ENCODE peak calls at places on chromosomes 1 and 21, in seven cellular contexts. One of them, this sample, is unnamed. For H3K4me1, the result is how much of the 10 kb centered on the place peaks cover.

GRCh38 chr1:116879478-116880133 is 30.1 kb upstream of the PTGFRN start:
- DNase-seq in suprapubic skin: no peak
- DNase-seq in psoas muscle: no peak
- DNase-seq in cardiac muscle cell: no peak
- DNase-seq in left ventricle myocardium inferior: no peak
- DNase-seq in tibial nerve: no peak
- DNase-seq in SK-N-SH: peak
- DNase-seq in this sample: no peak

GRCh38 chr21:24844672-24845071 is 762.6 kb downstream of the MRPL39 start:
- DNase-seq in psoas muscle: no peak
- DNase-seq in left ventricle myocardium inferior: no peak
- DNase-seq in tibial nerve: no peak
- DNase-seq in SK-N-SH: peak
- DNase-seq in cardiac muscle cell: no peak
- DNase-seq in suprapubic skin: no peak
- DNase-seq in this sample: no peak

GRCh38 chr1:6260433-6260934 is 414 bp downstream of the GPR153 start:
- DNase-seq in left ventricle myocardium inferior: peak
- DNase-seq in tibial nerve: no peak
- DNase-seq in SK-N-SH: peak
- DNase-seq in psoas muscle: peak
- DNase-seq in suprapubic skin: no peak
- DNase-seq in cardiac muscle cell: peak
- DNase-seq in this sample: no peak

GRCh38 chr21:18529253-18529652 is 125.7 kb upstream of the TMPRSS15 start:
- DNase-seq in suprapubic skin: no peak
- DNase-seq in left ventricle myocardium inferior: no peak
- DNase-seq in psoas muscle: no peak
- DNase-seq in tibial nerve: no peak
- DNase-seq in cardiac muscle cell: no peak
- DNase-seq in SK-N-SH: no peak
- DNase-seq in this sample: no peak

GRCh38 chr1:198937231-198938031 is 298.6 kb downstream of the PTPRC start:
- DNase-seq in tibial nerve: peak
- DNase-seq in left ventricle myocardium inferior: no peak
- DNase-seq in SK-N-SH: peak
- DNase-seq in cardiac muscle cell: peak
- DNase-seq in psoas muscle: no peak
- DNase-seq in suprapubic skin: no peak
- DNase-seq in this sample: peak

GRCh38 chr1:209611771-209612570 is 28.5 kb downstream of the CAMK1G start:
- DNase-seq in psoas muscle: peak
- DNase-seq in tibial nerve: no peak
- DNase-seq in left ventricle myocardium inferior: no peak
- DNase-seq in SK-N-SH: no peak
- DNase-seq in suprapubic skin: no peak
- DNase-seq in cardiac muscle cell: no peak
- DNase-seq in this sample: no peak

GRCh38 chr1:27058976-27059688 is 46.5 kb upstream of the TENT5B start:
- DNase-seq in cardiac muscle cell: no peak
- DNase-seq in left ventricle myocardium inferior: no peak
- DNase-seq in tibial nerve: no peak
- DNase-seq in suprapubic skin: no peak
- DNase-seq in psoas muscle: no peak
- DNase-seq in SK-N-SH: no peak
- DNase-seq in this sample: no peak

GRCh38 chr1:201072149-201072548 is 40.1 kb downstream of the CACNA1S start:
- DNase-seq in tibial nerve: no peak
- DNase-seq in cardiac muscle cell: no peak
- DNase-seq in suprapubic skin: no peak
- DNase-seq in psoas muscle: no peak
- DNase-seq in left ventricle myocardium inferior: no peak
- DNase-seq in SK-N-SH: no peak
- DNase-seq in this sample: no peak

GRCh38 chr1:20366766-20367602 is 76.3 kb downstream of the VWA5B1 start:
- DNase-seq in left ventricle myocardium inferior: peak
- DNase-seq in cardiac muscle cell: peak
- DNase-seq in SK-N-SH: peak
- DNase-seq in psoas muscle: peak
- DNase-seq in suprapubic skin: no peak
- DNase-seq in tibial nerve: no peak
- DNase-seq in this sample: peak

GRCh38 chr1:108551157-108551862 is 8.6 kb upstream of the EEIG2 start:
- DNase-seq in SK-N-SH: no peak
- DNase-seq in left ventricle myocardium inferior: no peak
- DNase-seq in psoas muscle: no peak
- DNase-seq in cardiac muscle cell: no peak
- DNase-seq in suprapubic skin: no peak
- DNase-seq in tibial nerve: no peak
- DNase-seq in this sample: no peak

GRCh38 chr1:76507376-76507775 is 359.9 kb upstream of the ST6GALNAC5 start:
- DNase-seq in left ventricle myocardium inferior: no peak
- DNase-seq in cardiac muscle cell: no peak
- DNase-seq in SK-N-SH: no peak
- DNase-seq in tibial nerve: no peak
- DNase-seq in psoas muscle: no peak
- DNase-seq in suprapubic skin: no peak
- DNase-seq in this sample: no peak

GRCh38 chr1:107195476-107195875 is 54.6 kb downstream of the NTNG1 start:
- DNase-seq in SK-N-SH: no peak
- DNase-seq in left ventricle myocardium inferior: no peak
- DNase-seq in suprapubic skin: no peak
- DNase-seq in psoas muscle: no peak
- DNase-seq in cardiac muscle cell: no peak
- DNase-seq in tibial nerve: no peak
- DNase-seq in this sample: no peak

GRCh38 chr21:15063081-15063820 is 1.5 kb downstream of the NRIP1 start:
- DNase-seq in SK-N-SH: no peak
- DNase-seq in cardiac muscle cell: peak
- DNase-seq in tibial nerve: no peak
- DNase-seq in left ventricle myocardium inferior: no peak
- DNase-seq in psoas muscle: peak
- DNase-seq in suprapubic skin: no peak
- DNase-seq in this sample: peak

GRCh38 chr21:37531402-37532042 is 164.9 kb downstream of the DYRK1A start:
- DNase-seq in left ventricle myocardium inferior: peak
- DNase-seq in psoas muscle: peak
- DNase-seq in cardiac muscle cell: no peak
- DNase-seq in tibial nerve: no peak
- DNase-seq in suprapubic skin: peak
- DNase-seq in SK-N-SH: no peak
- DNase-seq in this sample: peak

GRCh38 chr1:89503690-89504089 is 20.9 kb upstream of the LRRC8B start:
- DNase-seq in suprapubic skin: no peak
- DNase-seq in tibial nerve: no peak
- DNase-seq in psoas muscle: no peak
- DNase-seq in cardiac muscle cell: peak
- DNase-seq in left ventricle myocardium inferior: no peak
- DNase-seq in SK-N-SH: no peak
- DNase-seq in this sample: no peak

GRCh38 chr21:45482899-45483821 is 59.1 kb downstream of the SLC19A1 start:
- DNase-seq in suprapubic skin: no peak
- DNase-seq in left ventricle myocardium inferior: no peak
- DNase-seq in SK-N-SH: no peak
- DNase-seq in tibial nerve: no peak
- DNase-seq in psoas muscle: peak
- DNase-seq in cardiac muscle cell: no peak
- DNase-seq in this sample: no peak

GRCh38 chr1:15007842-15008241 is 145.7 kb upstream of the TMEM51 start:
- DNase-seq in suprapubic skin: no peak
- DNase-seq in tibial nerve: no peak
- DNase-seq in SK-N-SH: no peak
- DNase-seq in left ventricle myocardium inferior: no peak
- DNase-seq in cardiac muscle cell: no peak
- DNase-seq in psoas muscle: peak
- DNase-seq in this sample: no peak

GRCh38 chr1:102578806-102579205 is 529.5 kb downstream of the COL11A1 start:
- DNase-seq in psoas muscle: no peak
- DNase-seq in tibial nerve: no peak
- DNase-seq in cardiac muscle cell: no peak
- DNase-seq in suprapubic skin: no peak
- DNase-seq in SK-N-SH: no peak
- DNase-seq in left ventricle myocardium inferior: no peak
- DNase-seq in this sample: no peak

GRCh38 chr1:245292141-245292540 is 137.4 kb downstream of the KIF26B start:
- DNase-seq in psoas muscle: no peak
- DNase-seq in suprapubic skin: no peak
- DNase-seq in cardiac muscle cell: no peak
- DNase-seq in tibial nerve: no peak
- DNase-seq in SK-N-SH: peak
- DNase-seq in left ventricle myocardium inferior: no peak
- DNase-seq in this sample: peak

GRCh38 chr1:245292571-245292970 is 137.8 kb downstream of the KIF26B start:
- DNase-seq in suprapubic skin: no peak
- DNase-seq in psoas muscle: no peak
- DNase-seq in left ventricle myocardium inferior: no peak
- DNase-seq in tibial nerve: no peak
- DNase-seq in SK-N-SH: peak
- DNase-seq in cardiac muscle cell: no peak
- DNase-seq in this sample: no peak

GRCh38 chr1:245288796-245289195 is 134.0 kb downstream of the KIF26B start:
- DNase-seq in left ventricle myocardium inferior: no peak
- DNase-seq in SK-N-SH: no peak
- DNase-seq in tibial nerve: no peak
- DNase-seq in suprapubic skin: no peak
- DNase-seq in cardiac muscle cell: no peak
- DNase-seq in psoas muscle: no peak
- DNase-seq in this sample: no peak

GRCh38 chr1:245291351-245291750 is 136.6 kb downstream of the KIF26B start:
- DNase-seq in cardiac muscle cell: no peak
- DNase-seq in psoas muscle: no peak
- DNase-seq in SK-N-SH: no peak
- DNase-seq in suprapubic skin: no peak
- DNase-seq in tibial nerve: no peak
- DNase-seq in left ventricle myocardium inferior: no peak
- DNase-seq in this sample: no peak

DNA sequence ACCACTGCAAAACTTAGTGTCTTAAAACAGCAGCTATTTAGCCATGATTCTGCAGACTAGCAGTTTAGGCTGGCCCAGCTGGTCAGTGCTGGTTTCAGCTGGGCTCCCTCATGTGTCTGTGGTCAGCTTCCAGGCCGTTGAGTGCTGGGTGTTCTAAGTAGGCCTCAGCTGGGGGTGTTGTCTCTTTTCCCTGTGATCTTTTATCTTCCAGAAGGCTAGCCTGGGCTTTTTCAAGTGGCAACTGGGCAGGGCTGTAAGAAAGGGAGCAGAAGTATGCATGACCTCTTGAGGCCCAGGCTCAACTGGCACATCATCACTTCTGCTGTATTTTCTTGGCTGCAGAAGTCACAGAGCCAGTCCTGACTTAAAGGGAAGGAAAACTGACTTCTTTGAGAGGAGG is 136.1 kb downstream of the KIF26B start:
- DNase-seq in tibial nerve: no peak
- DNase-seq in cardiac muscle cell: peak
- DNase-seq in suprapubic skin: no peak
- DNase-seq in psoas muscle: no peak
- DNase-seq in SK-N-SH: no peak
- DNase-seq in left ventricle myocardium inferior: no peak
- DNase-seq in this sample: peak
- H3K27ac ChIP-seq in tibial nerve: no peak
- H3K27ac ChIP-seq in cardiac muscle cell: peak
- H3K27ac ChIP-seq in suprapubic skin: no peak
- H3K27ac ChIP-seq in psoas muscle: no peak
- H3K27ac ChIP-seq in SK-N-SH: no peak
- H3K27ac ChIP-seq in left ventricle myocardium inferior: no peak
- H3K27ac ChIP-seq in this sample: peak

DNA sequence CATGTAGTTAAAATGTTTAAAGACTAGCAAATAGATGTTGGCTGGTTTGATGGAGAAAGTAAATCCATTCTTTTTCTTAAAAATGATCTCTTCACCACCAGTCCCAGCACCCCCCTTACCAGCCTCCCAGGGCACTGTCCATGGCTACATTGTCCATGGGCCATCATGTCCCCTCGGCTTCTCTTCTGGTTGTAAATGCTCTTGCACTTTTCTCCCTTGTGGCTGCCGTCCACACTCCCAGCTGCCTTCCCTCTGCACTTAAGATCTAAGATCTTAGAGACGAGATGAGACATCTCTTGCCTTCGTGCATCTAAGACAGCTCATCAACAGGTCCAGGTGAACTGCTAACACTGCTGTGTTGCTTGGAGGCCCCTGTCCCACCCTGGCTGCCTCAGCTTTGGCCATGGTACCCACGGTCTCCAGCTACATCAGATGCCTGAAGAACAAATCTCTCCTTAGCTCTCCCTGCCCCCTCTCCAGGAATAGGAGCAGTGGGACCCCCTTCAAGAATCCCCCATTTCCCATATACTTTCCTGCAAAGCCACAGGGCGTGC is 11.1 kb downstream of the CAPN2 start:
- DNase-seq in cardiac muscle cell: no peak
- DNase-seq in tibial nerve: no peak
- DNase-seq in SK-N-SH: no peak
- DNase-seq in left ventricle myocardium inferior: no peak
- DNase-seq in psoas muscle: no peak
- DNase-seq in suprapubic skin: no peak
- DNase-seq in this sample: no peak
- H3K4me1 ChIP-seq in cardiac muscle cell: under half
- H3K4me1 ChIP-seq in tibial nerve: under half
- H3K4me1 ChIP-seq in SK-N-SH: under half
- H3K4me1 ChIP-seq in left ventricle myocardium inferior: half or more
- H3K4me1 ChIP-seq in psoas muscle: under half
- H3K4me1 ChIP-seq in suprapubic skin: under half
- H3K4me1 ChIP-seq in this sample: under half

GRCh38 chr1:2642131-2642559 is 9.3 kb upstream of the MMEL1 start:
- DNase-seq in left ventricle myocardium inferior: no peak
- DNase-seq in SK-N-SH: no peak
- DNase-seq in suprapubic skin: peak
- DNase-seq in tibial nerve: no peak
- DNase-seq in psoas muscle: no peak
- DNase-seq in cardiac muscle cell: no peak
- DNase-seq in this sample: no peak
- H3K27ac ChIP-seq in left ventricle myocardium inferior: peak
- H3K27ac ChIP-seq in SK-N-SH: peak
- H3K27ac ChIP-seq in suprapubic skin: no peak
- H3K27ac ChIP-seq in tibial nerve: peak
- H3K27ac ChIP-seq in psoas muscle: no peak
- H3K27ac ChIP-seq in cardiac muscle cell: no peak
- H3K27ac ChIP-seq in this sample: no peak

GRCh38 chr1:31510853-31511789 is 65.2 kb upstream of the TINAGL1 start:
- DNase-seq in tibial nerve: no peak
- DNase-seq in psoas muscle: no peak
- DNase-seq in cardiac muscle cell: no peak
- DNase-seq in left ventricle myocardium inferior: no peak
- DNase-seq in SK-N-SH: no peak
- DNase-seq in suprapubic skin: no peak
- DNase-seq in this sample: no peak
- H3K4me1 ChIP-seq in tibial nerve: under half
- H3K4me1 ChIP-seq in psoas muscle: under half
- H3K4me1 ChIP-seq in cardiac muscle cell: under half
- H3K4me1 ChIP-seq in left ventricle myocardium inferior: under half
- H3K4me1 ChIP-seq in SK-N-SH: under half
- H3K4me1 ChIP-seq in suprapubic skin: under half
- H3K4me1 ChIP-seq in this sample: under half

GRCh38 chr1:180173952-180174351 is 19.3 kb downstream of the QSOX1 start:
- DNase-seq in psoas muscle: peak
- DNase-seq in left ventricle myocardium inferior: peak
- DNase-seq in cardiac muscle cell: no peak
- DNase-seq in SK-N-SH: no peak
- DNase-seq in tibial nerve: peak
- DNase-seq in suprapubic skin: peak
- DNase-seq in this sample: peak
- H3K27ac ChIP-seq in psoas muscle: peak
- H3K27ac ChIP-seq in left ventricle myocardium inferior: peak
- H3K27ac ChIP-seq in cardiac muscle cell: no peak
- H3K27ac ChIP-seq in SK-N-SH: no peak
- H3K27ac ChIP-seq in tibial nerve: no peak
- H3K27ac ChIP-seq in suprapubic skin: peak
- H3K27ac ChIP-seq in this sample: peak

GRCh38 chr1:37998913-37999433 is 6.3 kb downstream of the FHL3 start:
- DNase-seq in tibial nerve: no peak
- DNase-seq in suprapubic skin: no peak
- DNase-seq in left ventricle myocardium inferior: no peak
- DNase-seq in psoas muscle: peak
- DNase-seq in SK-N-SH: no peak
- DNase-seq in cardiac muscle cell: no peak
- DNase-seq in this sample: no peak
- H3K4me1 ChIP-seq in tibial nerve: under half
- H3K4me1 ChIP-seq in suprapubic skin: half or more
- H3K4me1 ChIP-seq in left ventricle myocardium inferior: half or more
- H3K4me1 ChIP-seq in psoas muscle: half or more
- H3K4me1 ChIP-seq in SK-N-SH: under half
- H3K4me1 ChIP-seq in cardiac muscle cell: under half
- H3K4me1 ChIP-seq in this sample: half or more